ENCODE peak calls at places on chromosomes 7 and 10, in six cellular contexts. U is AML-193; Z is Daoy; X is HEK293T; Y is stimulated activated CD4-positive, alpha-beta T cell treated with anti-CD3 and anti-CD28 coated beads, Interleukin-1b, Interleukin-23, amount 100 ng/mL, for 1 hour; V is hypothalamus. P is an unnamed sample.

GRCh38 chr7:29989257-29989995 is at the start of gene SCRN1:
- DNase-seq in U (no peak), Z (peak), X (peak), Y (no peak), V (no peak), P (no peak)

GRCh38 chr10:90969947-90970673 is 49.2 kb upstream of the ANKRD1 start:
- DNase-seq in U (no peak), Z (no peak), X (no peak), Y (no peak), V (no peak), P (no peak)

GRCh38 chr10:14481752-14482151 is 151.0 kb upstream of the FRMD4A start:
- DNase-seq in U (no peak), Z (no peak), X (no peak), Y (no peak), V (no peak), P (no peak)

GRCh38 chr7:99098824-99099498 is 44.9 kb downstream of the SMURF1 start:
- DNase-seq in U (no peak), Z (peak), X (peak), Y (no peak), V (no peak), P (no peak)

GRCh38 chr10:115827180-115827579 is 445.8 kb downstream of the GFRA1 start:
- DNase-seq in U (no peak), Z (no peak), X (no peak), Y (no peak), V (no peak), P (no peak)

GRCh38 chr7:35787925-35788324 is 12.9 kb upstream of the SEPTIN7 start:
- DNase-seq in U (no peak), Z (no peak), X (no peak), Y (no peak), V (no peak), P (no peak)

GRCh38 chr10:61024801-61025201 is 80.8 kb upstream of the RHOBTB1 start:
- DNase-seq in U (no peak), Z (no peak), X (peak), Y (no peak), V (no peak), P (no peak)

GRCh38 chr10:69451209-69451783 is at the start of gene TSPAN15:
- DNase-seq in U (no peak), Z (peak), X (peak), Y (peak), V (peak), P (no peak)

GRCh38 chr7:140607441-140607989 is 33.1 kb downstream of the DENND2A start:
- DNase-seq in U (no peak), Z (peak), X (no peak), Y (no peak), V (peak), P (no peak)

GRCh38 chr10:101814466-101815041 is 3.7 kb downstream of the OGA start:
- DNase-seq in U (no peak), Z (no peak), X (no peak), Y (no peak), V (no peak), P (no peak)

GRCh38 chr10:125283191-125283590 is 122.8 kb upstream of the CTBP2 start:
- DNase-seq in U (no peak), Z (no peak), X (no peak), Y (no peak), V (no peak), P (no peak)

GRCh38 chr10:63480237-63480636 is 14.5 kb upstream of the JMJD1C start:
- DNase-seq in U (no peak), Z (no peak), X (no peak), Y (no peak), V (no peak), P (no peak)

GRCh38 chr10:33334839-33335549 is 527 bp upstream of the NRP1 start:
- DNase-seq in U (peak), Z (peak), X (peak), Y (no peak), V (no peak), P (no peak)